ENCODE peak calls at places on chromosomes 7 and 10, in four cellular contexts. M, L, Q and G are unnamed samples.
A peak's percentile ranks its signal among the peaks of the same experiment; 100 is the strongest.

GRCh38 chr10:33116293-33116697 is 158.3 kb upstream of the ITGB1 start:
- DNase-seq in M (no peak), L (no peak), Q (no peak), G (no peak)

GRCh38 chr7:33952824-33953223 is 47.5 kb downstream of the BMPER start:
- DNase-seq in M (no peak), L (no peak), Q (no peak), G (no peak)

GRCh38 chr7:99489235-99489634 is 10.8 kb downstream of the ZNF394 start:
- DNase-seq in M (no peak), L (no peak), Q (peak; percentile 9), G (no peak)

GRCh38 chr10:99945286-99945685 is 64.5 kb downstream of the DNMBP start:
- DNase-seq in M (peak; percentile 38), L (no peak), Q (no peak), G (peak; percentile 40)

GRCh38 chr7:98755138-98755898 is 114.5 kb downstream of the TMEM130 start:
- DNase-seq in M (no peak), L (no peak), Q (peak; percentile 27), G (no peak)

GRCh38 chr7:16106300-16106699 is 315.0 kb downstream of the CRPPA start:
- DNase-seq in M (no peak), L (no peak), Q (no peak), G (no peak)

GRCh38 chr10:100504101-100504500 is 15.6 kb downstream of the SEC31B start:
- DNase-seq in M (no peak), L (no peak), Q (no peak), G (no peak)

GRCh38 chr7:45943986-45944385 is 22.9 kb upstream of the IGFBP3 start:
- DNase-seq in M (no peak), L (no peak), Q (no peak), G (no peak)

GRCh38 chr7:98771519-98772241 is 98.1 kb downstream of the TMEM130 start:
- DNase-seq in M (no peak), L (no peak), Q (peak; percentile 92), G (no peak)

GRCh38 chr10:69377191-69377590 is 39.5 kb downstream of the TACR2 start:
- DNase-seq in M (no peak), L (no peak), Q (no peak), G (no peak)

GRCh38 chr7:158369290-158369689 is 218.3 kb downstream of the PTPRN2 start:
- DNase-seq in M (no peak), L (no peak), Q (no peak), G (no peak)

GRCh38 chr10:104441601-104442000 is 88.0 kb downstream of the CFAP58 start:
- DNase-seq in M (no peak), L (no peak), Q (no peak), G (no peak)

GRCh38 chr10:69885379-69886156 is 83.9 kb downstream of the COL13A1 start:
- DNase-seq in M (no peak), L (no peak), Q (no peak), G (no peak)

GRCh38 chr7:91424372-91424771 is 160.1 kb downstream of the FZD1 start:
- DNase-seq in M (no peak), L (no peak), Q (no peak), G (no peak)

GRCh38 chr10:101840102-101840684 is 3.4 kb downstream of the KCNIP2 start:
- DNase-seq in M (no peak), L (no peak), Q (peak; percentile 69), G (no peak)

GRCh38 chr10:80356563-80356999 is at the start of the genes DYDC1 and DYDC2:
- DNase-seq in M (no peak), L (peak; percentile 7), Q (peak; percentile 70), G (peak; percentile 60)

GRCh38 chr10:12186324-12186723 is 9.4 kb downstream of the NUDT5 start:
- DNase-seq in M (no peak), L (no peak), Q (no peak), G (no peak)

GRCh38 chr7:50981743-50982142 is 199.0 kb upstream of the GRB10 start:
- DNase-seq in M (no peak), L (no peak), Q (no peak), G (no peak)

GRCh38 chr10:120477006-120477722 is 20.1 kb downstream of the PLPP4 start:
- DNase-seq in M (no peak), L (no peak), Q (no peak), G (no peak)

GRCh38 chr7:135558337-135558767 is 635 bp downstream of the NUP205 start:
- DNase-seq in M (peak; percentile 36), L (peak; percentile 40), Q (peak; percentile 86), G (peak; percentile 63)

GRCh38 chr7:117084286-117084685 is 131.0 kb downstream of the ST7 start:
- DNase-seq in M (no peak), L (no peak), Q (no peak), G (no peak)

GRCh38 chr7:18574676-18575075 is 79.1 kb downstream of the HDAC9 start:
- DNase-seq in M (no peak), L (no peak), Q (no peak), G (peak; percentile 28)